ENCODE peak calls at places on chromosomes 13 and 19, in six cellular contexts. S, J, L, K, O and D are unnamed samples.

GRCh38 chr13:22961835-22962537 is 218.8 kb upstream of the SGCG start:
- DNase-seq in S (peak), J (no peak), L (no peak), K (no peak), O (no peak), D (peak)

GRCh38 chr19:52997975-52998374 is 15.7 kb upstream of the ERVV-1 start:
- DNase-seq in S (no peak), J (no peak), L (no peak), K (no peak), O (no peak), D (no peak)

GRCh38 chr13:22092791-22093545 is 422.1 kb downstream of the FGF9 start:
- DNase-seq in S (no peak), J (no peak), L (no peak), K (no peak), O (no peak), D (no peak)

GRCh38 chr13:51804295-51805172 is 571 bp upstream of the DHRS12 start:
- DNase-seq in S (no peak), J (no peak), L (no peak), K (no peak), O (no peak), D (no peak)

GRCh38 chr13:23671367-23671766 is 101.2 kb downstream of the TNFRSF19 start:
- DNase-seq in S (no peak), J (no peak), L (peak), K (no peak), O (no peak), D (no peak)

GRCh38 chr13:77529501-77529840 is 6.0 kb upstream of the SCEL start:
- DNase-seq in S (no peak), J (no peak), L (no peak), K (no peak), O (no peak), D (no peak)

GRCh38 chr19:33622809-33623511 is 1.2 kb downstream of the CHST8 start:
- DNase-seq in S (no peak), J (no peak), L (no peak), K (no peak), O (no peak), D (no peak)

GRCh38 chr13:73837147-73837546 is 297.1 kb downstream of the KLF12 start:
- DNase-seq in S (no peak), J (no peak), L (no peak), K (no peak), O (no peak), D (no peak)

GRCh38 chr19:9205506-9206113 is 13.8 kb downstream of the OR7D4 start:
- DNase-seq in S (peak), J (peak), L (peak), K (peak), O (peak), D (peak)

GRCh38 chr13:45393941-45394570 is 24.1 kb downstream of the SLC25A30 start:
- DNase-seq in S (no peak), J (no peak), L (peak), K (peak), O (no peak), D (peak)

GRCh38 chr13:26976336-26976735 is 195.3 kb downstream of the USP12 start:
- DNase-seq in S (no peak), J (no peak), L (no peak), K (no peak), O (no peak), D (no peak)

GRCh38 chr19:17686027-17686511 is 2.1 kb downstream of the UNC13A start:
- DNase-seq in S (no peak), J (no peak), L (peak), K (no peak), O (no peak), D (no peak)

GRCh38 chr19:42239544-42240220 is 2.7 kb downstream of the GSK3A start:
- DNase-seq in S (no peak), J (no peak), L (no peak), K (no peak), O (no peak), D (no peak)

GRCh38 chr13:50268500-50268899 is 253.3 kb downstream of the KCNRG start:
- DNase-seq in S (no peak), J (no peak), L (no peak), K (no peak), O (no peak), D (no peak)

GRCh38 chr19:34366670-34367423 is 1.9 kb downstream of the GPI start:
- DNase-seq in S (no peak), J (no peak), L (peak), K (no peak), O (no peak), D (no peak)

GRCh38 chr19:41821003-41821735 is 23.3 kb downstream of the LYPD4 start:
- DNase-seq in S (no peak), J (no peak), L (no peak), K (peak), O (peak), D (peak)

GRCh38 chr13:27172495-27172842 is 858 bp upstream of the USP12 start:
- DNase-seq in S (no peak), J (no peak), L (no peak), K (no peak), O (no peak), D (no peak)

GRCh38 chr13:44876782-44877324 is 112.4 kb downstream of the NUFIP1 start:
- DNase-seq in S (no peak), J (no peak), L (no peak), K (no peak), O (no peak), D (no peak)

GRCh38 chr13:111184685-111185401 is 69.7 kb downstream of the ARHGEF7 start:
- DNase-seq in S (no peak), J (no peak), L (no peak), K (no peak), O (peak), D (peak)

GRCh38 chr13:73943137-73943964 is 190.9 kb downstream of the KLF12 start:
- DNase-seq in S (no peak), J (no peak), L (no peak), K (no peak), O (peak), D (peak)

GRCh38 chr13:108218044-108218974 is at the start of gene ABHD13:
- DNase-seq in S (peak), J (peak), L (peak), K (peak), O (peak), D (peak)

GRCh38 chr13:87661471-87661870 is 9.7 kb upstream of the SLITRK5 start:
- DNase-seq in S (no peak), J (no peak), L (peak), K (no peak), O (no peak), D (no peak)

GRCh38 chr19:16342002-16342715 is 17.5 kb downstream of the KLF2 start:
- DNase-seq in S (no peak), J (peak), L (peak), K (no peak), O (peak), D (peak)

GRCh38 chr19:1904385-1905070 is 671 bp upstream of the ADAT3 start:
- DNase-seq in S (no peak), J (no peak), L (no peak), K (no peak), O (peak), D (peak)

GRCh38 chr13:110388141-110388943 is 81.3 kb downstream of the COL4A2 start:
- DNase-seq in S (peak), J (no peak), L (peak), K (no peak), O (no peak), D (no peak)

GRCh38 chr13:44620057-44620456 is 43.9 kb upstream of the TSC22D1 start:
- DNase-seq in S (no peak), J (no peak), L (peak), K (no peak), O (no peak), D (no peak)

GRCh38 chr19:27892500-27892899 is 1320.5 kb downstream of the UQCRFS1 start:
- DNase-seq in S (peak), J (no peak), L (no peak), K (no peak), O (no peak), D (peak)

GRCh38 chr13:69580255-69580654 is 527.4 kb upstream of the ATXN8OS start:
- DNase-seq in S (no peak), J (no peak), L (no peak), K (no peak), O (no peak), D (no peak)

GRCh38 chr13:75384881-75385707 is 96.9 kb downstream of the TBC1D4 start:
- DNase-seq in S (no peak), J (no peak), L (no peak), K (no peak), O (no peak), D (no peak)

DNA sequence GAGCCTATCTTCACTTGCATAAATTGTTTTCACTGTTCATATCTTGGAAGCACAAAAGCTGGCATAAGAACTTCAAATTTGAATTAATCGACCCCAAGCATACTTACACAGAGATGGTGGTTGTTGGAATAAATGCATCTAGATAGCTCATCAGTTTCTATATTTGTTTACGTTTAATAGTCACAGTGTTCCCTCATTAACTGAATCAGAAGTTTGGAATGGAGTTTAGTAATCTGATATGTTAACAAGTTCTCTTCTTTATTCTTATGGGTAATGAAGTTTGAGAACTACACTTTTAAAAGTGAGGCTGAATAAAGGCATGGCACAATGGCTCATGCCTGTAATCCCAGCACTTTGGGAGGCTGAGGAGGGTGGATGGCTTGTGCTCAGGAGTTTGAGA is 886.7 kb upstream of the PCDH20 start:
- DNase-seq in S (no peak), J (no peak), L (no peak), K (no peak), O (no peak), D (no peak)
- TF ChIP-seq CTCF in S (no peak), J (no peak), L (no peak), K (no peak), O (no peak), D (no peak)

GRCh38 chr19:3556978-3557460 is 367 bp downstream of the MFSD12 start:
- DNase-seq in S (no peak), J (no peak), L (no peak), K (peak), O (peak), D (no peak)
- TF ChIP-seq CTCF in S (no peak), J (peak), L (no peak), K (no peak), O (no peak), D (no peak)

DNA sequence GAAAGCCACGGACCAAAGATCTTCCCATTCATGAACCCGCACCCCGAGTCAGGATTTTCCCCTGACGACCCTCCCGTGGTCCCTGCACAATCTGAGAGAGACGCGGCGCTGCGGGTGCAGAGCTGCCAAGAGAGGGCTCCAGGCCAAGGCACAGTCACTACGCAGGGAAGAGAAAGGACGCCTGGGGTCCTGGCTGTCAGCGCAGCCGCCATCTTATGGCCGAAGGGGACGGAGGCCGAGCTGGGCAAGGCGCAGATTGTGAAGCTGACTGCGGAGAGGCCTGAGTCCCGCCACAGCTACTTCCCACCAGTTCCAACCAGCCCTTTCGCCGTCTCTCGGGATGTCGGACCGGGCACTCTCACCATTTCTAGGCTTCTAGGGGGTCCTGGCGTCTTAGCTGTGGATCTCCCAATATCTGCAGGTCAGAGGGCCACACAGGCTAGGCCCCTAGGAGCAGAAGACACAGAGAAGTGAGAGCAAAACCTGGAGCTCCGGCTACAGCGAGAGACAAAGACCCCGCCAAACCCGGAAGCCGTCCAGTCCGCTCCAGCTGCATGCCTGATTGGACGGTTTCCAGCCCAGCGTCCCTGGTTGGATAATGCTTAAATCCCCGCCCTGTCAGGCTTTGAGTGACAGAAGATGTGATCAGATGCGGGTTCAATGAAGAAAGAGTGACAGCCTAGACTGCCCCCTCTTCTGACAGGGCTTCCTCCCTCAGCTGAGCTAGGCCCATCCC is at the start of gene ZNF100:
- DNase-seq in S (peak), J (peak), L (peak), K (no peak), O (peak), D (peak)
- TF ChIP-seq CTCF in S (no peak), J (no peak), L (no peak), K (no peak), O (no peak), D (peak)

GRCh38 chr13:41056194-41056593 is 5.1 kb upstream of the WBP4 start:
- DNase-seq in S (no peak), J (no peak), L (no peak), K (no peak), O (no peak), D (no peak)

GRCh38 chr13:41053384-41053826 is 7.9 kb upstream of the WBP4 start:
- DNase-seq in S (no peak), J (no peak), L (no peak), K (no peak), O (peak), D (no peak)

GRCh38 chr13:41056996-41057711 is 4.2 kb upstream of the WBP4 start:
- DNase-seq in S (no peak), J (no peak), L (no peak), K (no peak), O (no peak), D (no peak)

GRCh38 chr13:41054212-41054877 is 7.0 kb upstream of the WBP4 start:
- DNase-seq in S (no peak), J (no peak), L (peak), K (peak), O (peak), D (no peak)

DNA sequence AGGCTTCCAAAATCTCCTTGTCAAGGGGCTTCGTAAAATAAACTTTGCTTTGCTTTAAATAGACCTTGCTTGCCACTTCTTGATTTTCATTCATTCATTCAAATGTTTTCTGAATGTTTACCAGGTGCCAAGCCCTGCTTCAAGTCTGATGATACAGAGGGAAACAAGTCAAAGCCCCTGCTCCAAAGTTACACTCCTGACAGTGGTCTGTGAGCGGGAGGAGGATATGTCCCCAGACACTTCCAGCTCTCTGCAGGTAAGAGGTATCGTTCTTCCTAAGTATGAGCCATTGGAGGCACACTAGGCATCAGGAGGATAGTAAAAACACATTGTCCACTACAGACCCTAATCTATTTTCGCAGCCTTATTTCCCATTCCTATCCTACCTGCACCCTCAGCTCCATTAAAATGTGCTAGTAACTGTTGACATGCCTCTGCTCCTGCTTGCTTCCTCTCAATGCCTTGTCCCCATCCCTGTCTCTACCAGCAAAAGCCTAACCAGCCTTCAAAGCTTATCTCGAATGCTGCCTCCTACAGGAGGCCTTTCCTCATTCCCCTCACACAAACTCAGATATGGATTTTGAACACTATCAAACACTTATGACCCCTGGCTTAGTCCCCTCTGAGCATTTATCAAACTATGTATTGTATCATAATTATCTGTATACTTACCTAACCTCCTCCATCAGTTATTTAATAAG is 6.2 kb upstream of the WBP4 start:
- DNase-seq in S (no peak), J (no peak), L (no peak), K (no peak), O (no peak), D (no peak)
- TF ChIP-seq CTCF in S (no peak), J (no peak), L (peak), K (peak), O (peak), D (peak)

GRCh38 chr19:18942692-18943091 is 1.7 kb upstream of the HOMER3 start:
- DNase-seq in S (no peak), J (no peak), L (no peak), K (no peak), O (no peak), D (no peak)

GRCh38 chr19:18941628-18942354 is 774 bp upstream of the HOMER3 start:
- DNase-seq in S (no peak), J (no peak), L (no peak), K (no peak), O (no peak), D (no peak)

GRCh38 chr19:18939922-18940775 is 868 bp downstream of the HOMER3 start:
- DNase-seq in S (peak), J (peak), L (peak), K (peak), O (no peak), D (no peak)

GRCh38 chr19:18939163-18939562 is 1.9 kb downstream of the HOMER3 start:
- DNase-seq in S (no peak), J (no peak), L (no peak), K (no peak), O (no peak), D (no peak)

GRCh38 chr19:18940791-18941627 is at the start of gene HOMER3:
- DNase-seq in S (peak), J (peak), L (peak), K (peak), O (peak), D (peak)
- TF ChIP-seq CTCF in S (no peak), J (peak), L (peak), K (peak), O (peak), D (peak)